ENCODE peak calls at places on chromosomes 3 and 15, in seven cellular contexts. One of them, this sample, is unnamed.

GRCh38 chr3:72630614-72631344 is 217.5 kb downstream of the SHQ1 start:
- DNase-seq in AG09309: no peak
- DNase-seq in neural crest cell: no peak
- DNase-seq in lower lobe of right lung: no peak
- DNase-seq in thoracic aorta: no peak
- DNase-seq in sigmoid colon: no peak
- DNase-seq in CD8-positive, alpha-beta T cell: no peak
- DNase-seq in this sample: no peak

GRCh38 chr3:20569310-20569709 is 383.3 kb upstream of the SGO1 start:
- DNase-seq in sigmoid colon: no peak
- DNase-seq in thoracic aorta: no peak
- DNase-seq in neural crest cell: no peak
- DNase-seq in lower lobe of right lung: no peak
- DNase-seq in AG09309: no peak
- DNase-seq in CD8-positive, alpha-beta T cell: no peak
- DNase-seq in this sample: no peak

GRCh38 chr15:93467327-93467726 is 378.3 kb upstream of the RGMA start:
- DNase-seq in CD8-positive, alpha-beta T cell: no peak
- DNase-seq in neural crest cell: no peak
- DNase-seq in sigmoid colon: peak; percentile 95
- DNase-seq in lower lobe of right lung: no peak
- DNase-seq in AG09309: no peak
- DNase-seq in thoracic aorta: peak; percentile 47
- DNase-seq in this sample: no peak

GRCh38 chr15:79132361-79132760 is 41.8 kb upstream of the RASGRF1 start:
- DNase-seq in CD8-positive, alpha-beta T cell: no peak
- DNase-seq in thoracic aorta: no peak
- DNase-seq in neural crest cell: no peak
- DNase-seq in AG09309: no peak
- DNase-seq in sigmoid colon: no peak
- DNase-seq in lower lobe of right lung: no peak
- DNase-seq in this sample: no peak

GRCh38 chr15:36373549-36373948 is 205.9 kb upstream of the CDIN1 start:
- DNase-seq in neural crest cell: no peak
- DNase-seq in CD8-positive, alpha-beta T cell: no peak
- DNase-seq in AG09309: no peak
- DNase-seq in lower lobe of right lung: no peak
- DNase-seq in sigmoid colon: no peak
- DNase-seq in thoracic aorta: no peak
- DNase-seq in this sample: no peak

GRCh38 chr15:49674370-49674769 is 53.5 kb downstream of the DTWD1 start:
- DNase-seq in neural crest cell: no peak
- DNase-seq in sigmoid colon: no peak
- DNase-seq in AG09309: no peak
- DNase-seq in CD8-positive, alpha-beta T cell: no peak
- DNase-seq in thoracic aorta: no peak
- DNase-seq in lower lobe of right lung: no peak
- DNase-seq in this sample: no peak

GRCh38 chr3:18579659-18580058 is 154.5 kb upstream of the SATB1 start:
- DNase-seq in CD8-positive, alpha-beta T cell: no peak
- DNase-seq in thoracic aorta: no peak
- DNase-seq in lower lobe of right lung: no peak
- DNase-seq in sigmoid colon: no peak
- DNase-seq in neural crest cell: no peak
- DNase-seq in AG09309: no peak
- DNase-seq in this sample: no peak

GRCh38 chr15:68063606-68064005 is 9.5 kb downstream of the PIAS1 start:
- DNase-seq in thoracic aorta: no peak
- DNase-seq in lower lobe of right lung: no peak
- DNase-seq in CD8-positive, alpha-beta T cell: no peak
- DNase-seq in sigmoid colon: no peak
- DNase-seq in AG09309: no peak
- DNase-seq in neural crest cell: no peak
- DNase-seq in this sample: no peak

GRCh38 chr3:109338322-109338721 is 976 bp upstream of the DPPA4 start:
- DNase-seq in lower lobe of right lung: no peak
- DNase-seq in thoracic aorta: no peak
- DNase-seq in AG09309: no peak
- DNase-seq in sigmoid colon: no peak
- DNase-seq in CD8-positive, alpha-beta T cell: no peak
- DNase-seq in neural crest cell: no peak
- DNase-seq in this sample: no peak

GRCh38 chr3:193317901-193318300 is 60.7 kb downstream of the ATP13A5 start:
- DNase-seq in neural crest cell: no peak
- DNase-seq in CD8-positive, alpha-beta T cell: no peak
- DNase-seq in AG09309: no peak
- DNase-seq in sigmoid colon: no peak
- DNase-seq in thoracic aorta: no peak
- DNase-seq in lower lobe of right lung: no peak
- DNase-seq in this sample: no peak

GRCh38 chr3:48697952-48698351 is 12.2 kb upstream of the NCKIPSD start:
- DNase-seq in neural crest cell: no peak
- DNase-seq in AG09309: no peak
- DNase-seq in lower lobe of right lung: no peak
- DNase-seq in thoracic aorta: no peak
- DNase-seq in sigmoid colon: no peak
- DNase-seq in CD8-positive, alpha-beta T cell: no peak
- DNase-seq in this sample: no peak
- TF ChIP-seq CTCF in neural crest cell: no peak
- TF ChIP-seq CTCF in AG09309: peak; percentile 6
- TF ChIP-seq CTCF in lower lobe of right lung: no peak
- TF ChIP-seq CTCF in thoracic aorta: no peak
- TF ChIP-seq CTCF in sigmoid colon: no peak
- TF ChIP-seq CTCF in CD8-positive, alpha-beta T cell: no peak
- TF ChIP-seq CTCF in this sample: no peak

DNA sequence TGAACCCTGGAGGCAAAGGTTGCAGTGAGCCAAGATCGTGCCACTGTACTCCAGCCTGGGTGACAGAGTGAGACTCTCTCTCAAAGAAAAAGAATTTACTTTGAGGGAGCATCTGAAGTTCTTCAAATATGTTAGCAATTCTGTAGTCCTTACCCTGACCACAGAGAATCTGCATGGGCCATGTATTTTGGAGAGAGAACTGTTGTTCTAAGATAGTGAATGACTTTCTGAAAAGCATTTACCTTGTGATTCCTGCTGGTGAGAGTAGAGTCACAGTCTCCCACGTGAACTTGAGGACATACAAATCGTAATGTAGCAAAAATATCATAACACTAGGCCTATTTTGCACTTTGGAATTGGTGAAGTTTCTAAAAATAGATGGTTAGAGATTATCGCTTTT is 3.9 kb downstream of the BRK1 start:
- DNase-seq in neural crest cell: no peak
- DNase-seq in CD8-positive, alpha-beta T cell: no peak
- DNase-seq in lower lobe of right lung: no peak
- DNase-seq in sigmoid colon: no peak
- DNase-seq in AG09309: no peak
- DNase-seq in thoracic aorta: no peak
- DNase-seq in this sample: no peak
- TF ChIP-seq CTCF in neural crest cell: no peak
- TF ChIP-seq CTCF in CD8-positive, alpha-beta T cell: no peak
- TF ChIP-seq CTCF in lower lobe of right lung: no peak
- TF ChIP-seq CTCF in sigmoid colon: no peak
- TF ChIP-seq CTCF in AG09309: no peak
- TF ChIP-seq CTCF in thoracic aorta: no peak
- TF ChIP-seq CTCF in this sample: no peak

GRCh38 chr3:45688194-45688881 is 858 bp upstream of the SACM1L start:
- DNase-seq in AG09309: no peak
- DNase-seq in CD8-positive, alpha-beta T cell: no peak
- DNase-seq in thoracic aorta: no peak
- DNase-seq in neural crest cell: peak; percentile 44
- DNase-seq in lower lobe of right lung: no peak
- DNase-seq in sigmoid colon: no peak
- DNase-seq in this sample: no peak
- TF ChIP-seq CTCF in AG09309: no peak
- TF ChIP-seq CTCF in CD8-positive, alpha-beta T cell: no peak
- TF ChIP-seq CTCF in thoracic aorta: no peak
- TF ChIP-seq CTCF in neural crest cell: no peak
- TF ChIP-seq CTCF in lower lobe of right lung: no peak
- TF ChIP-seq CTCF in sigmoid colon: no peak
- TF ChIP-seq CTCF in this sample: no peak

GRCh38 chr15:42490743-42491539 is at the start of gene ZNF106:
- DNase-seq in AG09309: peak; percentile 69
- DNase-seq in thoracic aorta: peak; percentile 31
- DNase-seq in lower lobe of right lung: peak; percentile 89
- DNase-seq in CD8-positive, alpha-beta T cell: peak; percentile 83
- DNase-seq in sigmoid colon: peak; percentile 91
- DNase-seq in neural crest cell: peak; percentile 84
- DNase-seq in this sample: peak; percentile 88
- TF ChIP-seq CTCF in AG09309: no peak
- TF ChIP-seq CTCF in thoracic aorta: no peak
- TF ChIP-seq CTCF in lower lobe of right lung: peak; percentile 17
- TF ChIP-seq CTCF in CD8-positive, alpha-beta T cell: no peak
- TF ChIP-seq CTCF in sigmoid colon: no peak
- TF ChIP-seq CTCF in neural crest cell: no peak
- TF ChIP-seq CTCF in this sample: no peak

GRCh38 chr3:31775383-31775782 is 205.7 kb downstream of the OSBPL10 start:
- DNase-seq in CD8-positive, alpha-beta T cell: no peak
- DNase-seq in neural crest cell: no peak
- DNase-seq in thoracic aorta: no peak
- DNase-seq in AG09309: no peak
- DNase-seq in sigmoid colon: no peak
- DNase-seq in lower lobe of right lung: no peak
- DNase-seq in this sample: no peak

GRCh38 chr3:31777887-31778286 is 203.2 kb downstream of the OSBPL10 start:
- DNase-seq in CD8-positive, alpha-beta T cell: no peak
- DNase-seq in lower lobe of right lung: no peak
- DNase-seq in sigmoid colon: no peak
- DNase-seq in thoracic aorta: no peak
- DNase-seq in neural crest cell: no peak
- DNase-seq in AG09309: no peak
- DNase-seq in this sample: no peak

GRCh38 chr3:31777092-31777491 is 204.0 kb downstream of the OSBPL10 start:
- DNase-seq in AG09309: no peak
- DNase-seq in CD8-positive, alpha-beta T cell: no peak
- DNase-seq in sigmoid colon: no peak
- DNase-seq in neural crest cell: no peak
- DNase-seq in thoracic aorta: no peak
- DNase-seq in lower lobe of right lung: no peak
- DNase-seq in this sample: no peak

GRCh38 chr3:31772781-31773180 is 208.3 kb downstream of the OSBPL10 start:
- DNase-seq in thoracic aorta: no peak
- DNase-seq in neural crest cell: no peak
- DNase-seq in lower lobe of right lung: no peak
- DNase-seq in AG09309: no peak
- DNase-seq in sigmoid colon: no peak
- DNase-seq in CD8-positive, alpha-beta T cell: no peak
- DNase-seq in this sample: no peak

DNA sequence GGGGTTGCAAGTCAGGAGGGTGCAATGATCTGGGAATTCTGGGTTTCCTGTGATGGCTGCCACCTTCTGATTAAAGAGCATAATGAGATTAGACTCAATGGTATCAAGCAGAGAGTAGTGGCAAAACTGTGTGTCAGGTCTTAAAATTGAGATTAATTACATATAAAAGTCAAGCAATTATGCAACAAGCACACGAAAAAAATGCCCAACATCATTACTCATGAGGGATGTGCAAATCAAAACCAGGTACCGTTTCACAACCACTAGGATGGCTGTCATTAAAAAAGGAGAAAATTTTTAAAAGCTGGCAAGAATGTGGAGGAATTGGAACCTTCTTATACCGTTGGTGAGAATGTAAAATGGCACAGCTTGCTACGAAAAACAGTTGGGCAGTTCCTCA is 205.0 kb downstream of the OSBPL10 start:
- DNase-seq in lower lobe of right lung: no peak
- DNase-seq in CD8-positive, alpha-beta T cell: no peak
- DNase-seq in AG09309: peak; percentile 79
- DNase-seq in sigmoid colon: no peak
- DNase-seq in neural crest cell: no peak
- DNase-seq in thoracic aorta: no peak
- DNase-seq in this sample: no peak
- TF ChIP-seq CTCF in lower lobe of right lung: no peak
- TF ChIP-seq CTCF in CD8-positive, alpha-beta T cell: no peak
- TF ChIP-seq CTCF in AG09309: no peak
- TF ChIP-seq CTCF in sigmoid colon: no peak
- TF ChIP-seq CTCF in neural crest cell: no peak
- TF ChIP-seq CTCF in thoracic aorta: no peak
- TF ChIP-seq CTCF in this sample: no peak

GRCh38 chr3:102471001-102471400 is 36.2 kb downstream of the ZPLD1 start:
- DNase-seq in lower lobe of right lung: no peak
- DNase-seq in CD8-positive, alpha-beta T cell: no peak
- DNase-seq in neural crest cell: no peak
- DNase-seq in thoracic aorta: no peak
- DNase-seq in sigmoid colon: no peak
- DNase-seq in AG09309: no peak
- DNase-seq in this sample: no peak
- TF ChIP-seq CTCF in lower lobe of right lung: no peak
- TF ChIP-seq CTCF in CD8-positive, alpha-beta T cell: no peak
- TF ChIP-seq CTCF in neural crest cell: peak; percentile 32
- TF ChIP-seq CTCF in thoracic aorta: no peak
- TF ChIP-seq CTCF in sigmoid colon: no peak
- TF ChIP-seq CTCF in AG09309: no peak
- TF ChIP-seq CTCF in this sample: no peak

DNA sequence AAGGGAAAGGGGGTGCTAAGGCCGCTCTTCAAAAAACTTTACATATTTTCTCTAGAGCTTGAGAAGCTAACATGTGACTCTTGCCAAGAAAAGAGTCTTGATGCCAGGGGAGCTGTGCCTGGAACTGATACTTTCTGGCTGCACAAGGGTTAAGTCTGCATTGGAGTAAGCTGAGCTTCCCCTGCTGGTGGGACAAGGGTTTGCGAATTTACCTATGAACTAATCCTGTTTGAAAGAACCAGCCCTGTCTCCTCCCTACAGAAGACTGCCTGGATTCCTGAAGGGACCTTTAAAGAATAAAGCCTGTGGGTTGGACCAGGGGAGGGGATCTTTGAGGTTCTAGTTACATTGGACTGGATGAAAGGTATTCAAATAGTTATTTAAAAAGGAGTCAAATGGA is 58.3 kb upstream of the EPHA3 start:
- DNase-seq in AG09309: no peak
- DNase-seq in neural crest cell: no peak
- DNase-seq in lower lobe of right lung: no peak
- DNase-seq in thoracic aorta: no peak
- DNase-seq in CD8-positive, alpha-beta T cell: no peak
- DNase-seq in sigmoid colon: no peak
- DNase-seq in this sample: no peak
- TF ChIP-seq CTCF in AG09309: peak; percentile 40
- TF ChIP-seq CTCF in neural crest cell: peak; percentile 36
- TF ChIP-seq CTCF in lower lobe of right lung: no peak
- TF ChIP-seq CTCF in thoracic aorta: no peak
- TF ChIP-seq CTCF in CD8-positive, alpha-beta T cell: no peak
- TF ChIP-seq CTCF in sigmoid colon: no peak
- TF ChIP-seq CTCF in this sample: peak; percentile 13

This sample was measured in D721Med.